ENCODE peak calls at places on chromosomes 2 and 18, in nine cellular contexts. F is glutamatergic neuron; P is hepatocyte; W is right lobe of liver; I is transverse colon; O is mammary epithelial cell; G is GM23338; S is mesothelial cell of epicardium; Z is CD8-positive, alpha-beta T cell. J is an unnamed sample.

GRCh38 chr2:60493804-60494392 is 59.6 kb downstream of the BCL11A start:
- DNase-seq in S (no peak), G (no peak), I (no peak), F (no peak), W (no peak), P (no peak), Z (no peak), O (no peak), J (no peak)

GRCh38 chr2:161136696-161137324 is 23.4 kb upstream of the TANK start:
- DNase-seq in O (peak; percentile 66), S (no peak), F (no peak), W (no peak), G (no peak), I (no peak), Z (no peak), P (no peak), J (no peak)

GRCh38 chr2:8154936-8155335 is 526.9 kb upstream of the ID2 start:
- DNase-seq in O (peak; percentile 28), G (no peak), F (no peak), Z (no peak), S (no peak), I (no peak), W (no peak), P (no peak), J (no peak)

GRCh38 chr2:236661064-236661761 is 91.6 kb downstream of the ACKR3 start:
- DNase-seq in F (no peak), G (peak; percentile 69), O (peak; percentile 70), Z (no peak), W (no peak), S (no peak), I (no peak), P (peak; percentile 58), J (peak; percentile 70)

GRCh38 chr18:8657050-8657820 is 48.0 kb downstream of the RAB12 start:
- DNase-seq in W (no peak), I (no peak), O (no peak), F (no peak), S (no peak), Z (no peak), G (no peak), P (no peak), J (no peak)

GRCh38 chr18:55189972-55190371 is 230.7 kb upstream of the CCDC68 start:
- DNase-seq in F (no peak), W (no peak), Z (no peak), G (peak; percentile 58), O (no peak), P (peak; percentile 26), I (no peak), S (no peak), J (no peak)

GRCh38 chr2:142877265-142877756 is at the start of gene KYNU:
- DNase-seq in W (no peak), I (no peak), Z (no peak), S (no peak), O (peak; percentile 13), F (no peak), P (peak; percentile 16), G (no peak), J (peak; percentile 87)

GRCh38 chr2:143674055-143674454 is 544.8 kb downstream of the ARHGAP15 start:
- DNase-seq in O (no peak), P (no peak), F (no peak), W (no peak), Z (no peak), I (no peak), S (no peak), G (no peak), J (no peak)

GRCh38 chr2:46985512-46985911 is 69.9 kb upstream of the MCFD2 start:
- DNase-seq in P (no peak), S (no peak), G (no peak), O (peak; percentile 44), W (no peak), F (no peak), I (no peak), Z (no peak), J (no peak)

GRCh38 chr2:231115651-231116050 is 9.2 kb downstream of the HTR2B start:
- DNase-seq in P (no peak), S (no peak), O (no peak), Z (no peak), I (no peak), F (no peak), G (peak; percentile 41), W (no peak), J (no peak)

GRCh38 chr2:231111987-231112386 is 12.9 kb downstream of the HTR2B start:
- DNase-seq in P (no peak), Z (no peak), F (no peak), W (no peak), I (no peak), O (no peak), S (no peak), G (no peak), J (no peak)

GRCh38 chr2:231113489-231113888 is 11.4 kb downstream of the HTR2B start:
- DNase-seq in I (no peak), Z (no peak), O (no peak), W (no peak), F (no peak), P (no peak), S (no peak), G (peak; percentile 56), J (no peak)

GRCh38 chr2:231110551-231110950 is 14.3 kb downstream of the HTR2B start:
- DNase-seq in W (no peak), O (no peak), F (no peak), G (no peak), Z (no peak), P (peak; percentile 24), S (no peak), I (no peak), J (no peak)
- TF ChIP-seq CTCF in W (peak; percentile 28), O (no peak), F (no peak), G (no peak), Z (no peak), P (peak; percentile 27), S (no peak), I (no peak), J (no peak)

DNA sequence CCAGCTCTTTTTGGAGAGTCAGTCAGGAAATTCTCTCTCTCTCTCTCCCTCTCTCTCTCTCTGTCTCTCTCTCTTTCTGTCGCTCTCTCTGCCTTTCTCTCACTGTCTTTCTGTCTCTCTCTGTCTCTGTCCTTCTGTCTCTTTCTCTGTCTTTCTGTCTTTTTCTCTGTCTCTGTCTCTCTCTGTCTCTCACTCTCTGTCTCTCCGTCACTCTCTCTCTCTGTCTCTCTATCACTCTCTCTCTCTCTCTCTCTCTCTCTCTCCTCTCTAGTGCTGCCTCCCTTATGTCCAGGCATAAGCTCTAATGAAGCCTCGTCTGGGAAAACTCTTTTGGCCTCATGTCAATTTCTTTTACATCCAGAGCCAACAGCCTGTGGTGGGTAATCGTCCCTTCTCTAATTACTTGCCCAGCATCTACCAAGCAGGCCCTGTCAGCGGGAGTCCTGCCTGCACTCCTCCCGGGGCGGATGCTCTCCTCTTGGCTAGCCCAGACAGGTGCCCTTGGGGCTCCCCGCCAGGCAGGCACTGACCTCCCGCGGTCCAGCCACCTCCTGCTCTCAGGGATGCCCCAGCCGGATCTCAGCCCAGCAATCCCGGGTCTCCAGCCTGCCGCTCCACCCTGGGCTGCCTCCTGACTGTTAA is 74.1 kb downstream of the NCAPH start:
- DNase-seq in F (peak; percentile 27), O (no peak), S (no peak), I (no peak), W (no peak), G (no peak), Z (no peak), P (no peak), J (no peak)
- TF ChIP-seq CTCF in F (no peak), O (no peak), S (no peak), I (no peak), W (no peak), G (no peak), Z (no peak), P (no peak), J (no peak)

DNA sequence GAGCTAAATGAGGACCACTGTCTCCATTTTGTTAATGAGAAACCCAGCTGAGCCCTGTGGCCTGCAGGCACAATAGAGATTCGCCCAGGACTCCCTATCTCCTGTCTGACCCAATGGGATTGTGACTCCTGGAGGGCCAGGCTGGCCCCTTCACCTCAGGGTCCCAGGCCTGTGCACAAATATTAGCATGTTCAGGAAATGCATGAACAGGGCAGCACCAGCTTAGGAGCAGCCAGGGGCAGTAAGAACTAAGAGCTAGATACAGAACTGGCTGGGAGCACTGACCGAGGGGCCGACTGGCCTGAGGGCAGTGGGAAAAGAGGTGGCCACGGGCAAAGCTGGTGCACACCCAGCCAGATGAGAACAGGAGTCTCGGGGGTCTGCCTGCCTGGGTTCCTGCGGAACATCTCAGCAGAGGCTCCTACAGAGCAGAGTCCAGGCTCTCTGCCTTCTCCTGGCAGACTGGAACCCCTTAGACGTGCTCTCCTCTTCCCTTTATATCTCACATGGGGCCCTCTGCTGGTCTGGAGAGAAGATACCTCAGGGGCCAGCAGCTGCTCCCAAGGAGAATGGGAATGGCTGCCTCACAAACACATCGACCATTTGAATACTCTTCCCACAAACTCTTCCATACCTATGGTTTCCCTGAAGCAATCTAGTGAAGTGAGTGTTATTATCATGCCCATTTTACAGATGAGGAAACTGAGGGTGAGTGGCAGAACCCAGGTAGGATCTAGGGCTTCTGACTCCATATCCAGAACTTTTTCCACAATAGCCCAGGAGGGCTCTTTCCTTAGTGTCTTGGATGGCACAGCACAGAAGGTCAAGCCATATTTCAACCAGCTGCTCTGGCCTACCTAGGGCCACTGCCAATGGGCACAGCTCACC is 77.6 kb upstream of the OTOF start:
- DNase-seq in S (no peak), W (no peak), G (peak; percentile 44), P (no peak), F (peak; percentile 1), O (no peak), I (no peak), Z (no peak), J (peak; percentile 16)
- TF ChIP-seq CTCF in S (no peak), W (no peak), G (peak; percentile 56), P (no peak), F (no peak), O (no peak), I (no peak), Z (no peak), J (peak; percentile 11)

DNA sequence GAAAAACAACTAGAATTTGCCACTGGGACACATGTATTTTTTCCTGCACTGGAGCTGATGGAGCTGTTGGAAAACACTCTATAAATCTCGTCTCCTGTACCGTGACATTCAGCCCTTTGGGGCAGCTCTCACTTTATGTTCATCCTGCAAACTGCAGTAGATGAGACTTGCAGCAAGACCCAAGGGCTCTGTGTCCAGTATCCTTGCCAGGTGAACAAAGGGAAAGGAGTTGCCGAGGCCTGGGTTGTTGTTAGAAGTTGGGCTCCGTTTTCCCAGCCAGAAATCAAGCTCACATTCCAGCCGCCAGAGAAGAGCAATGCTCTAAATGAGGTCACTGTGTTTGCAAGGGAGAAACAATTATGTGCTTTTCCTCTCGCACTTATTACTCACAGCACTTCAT is 285.1 kb downstream of the SLC4A3 start:
- DNase-seq in G (peak; percentile 6), Z (no peak), W (no peak), O (peak; percentile 28), I (no peak), F (no peak), S (peak; percentile 48), P (peak; percentile 39), J (no peak)
- TF ChIP-seq CTCF in G (no peak), Z (no peak), W (no peak), O (peak; percentile 5), I (no peak), F (no peak), S (no peak), P (peak; percentile 41), J (no peak)

GRCh38 chr2:168246483-168247340 is 683 bp downstream of the STK39 start:
- DNase-seq in I (peak; percentile 82), P (peak; percentile 79), W (peak; percentile 77), Z (peak; percentile 67), O (peak; percentile 51), G (peak; percentile 78), F (peak; percentile 79), S (peak; percentile 66), J (peak; percentile 63)
- TF ChIP-seq CTCF in I (peak; percentile 48), P (peak; percentile 35), W (no peak), Z (no peak), O (peak; percentile 10), G (peak; percentile 41), F (no peak), S (peak; percentile 30), J (peak; percentile 23)

J was measured in MCF 10A.